ENCODE peak calls at places on chromosome 20, in four cellular contexts. One of them, this sample, is unnamed.

GRCh38 chr20:45346291-45346718 is 1.9 kb downstream of the SDC4 start:
- DNase-seq in body of pancreas: peak; percentile 50
- DNase-seq in effector memory CD4-positive, alpha-beta T cell: no peak
- DNase-seq in A549: no peak
- DNase-seq in this sample: peak; percentile 32

GRCh38 chr20:13333793-13334192 is 112.7 kb downstream of the ISM1 start:
- DNase-seq in body of pancreas: no peak
- DNase-seq in effector memory CD4-positive, alpha-beta T cell: no peak
- DNase-seq in A549: peak; percentile 35
- DNase-seq in this sample: no peak

GRCh38 chr20:38875170-38875993 is 50.8 kb upstream of the FAM83D start:
- DNase-seq in body of pancreas: peak; percentile 53
- DNase-seq in effector memory CD4-positive, alpha-beta T cell: peak; percentile 47
- DNase-seq in A549: no peak
- DNase-seq in this sample: peak; percentile 19

GRCh38 chr20:21682576-21682975 is 22.9 kb upstream of the PAX1 start:
- DNase-seq in body of pancreas: no peak
- DNase-seq in effector memory CD4-positive, alpha-beta T cell: no peak
- DNase-seq in A549: no peak
- DNase-seq in this sample: no peak

GRCh38 chr20:9686866-9687265 is 152.0 kb downstream of the PAK5 start:
- DNase-seq in body of pancreas: no peak
- DNase-seq in effector memory CD4-positive, alpha-beta T cell: no peak
- DNase-seq in A549: no peak
- DNase-seq in this sample: no peak

GRCh38 chr20:37394543-37395410 is 48.8 kb downstream of the SRC start:
- DNase-seq in body of pancreas: peak; percentile 1
- DNase-seq in effector memory CD4-positive, alpha-beta T cell: no peak
- DNase-seq in A549: no peak
- DNase-seq in this sample: no peak

GRCh38 chr20:61966492-61967244 is 99.0 kb downstream of the TAF4 start:
- DNase-seq in body of pancreas: no peak
- DNase-seq in effector memory CD4-positive, alpha-beta T cell: no peak
- DNase-seq in A549: no peak
- DNase-seq in this sample: peak; percentile 70

GRCh38 chr20:35840403-35840802 is 68.6 kb downstream of the PHF20 start:
- DNase-seq in body of pancreas: no peak
- DNase-seq in effector memory CD4-positive, alpha-beta T cell: no peak
- DNase-seq in A549: no peak
- DNase-seq in this sample: no peak

GRCh38 chr20:41181567-41181966 is 44.2 kb downstream of the PLCG1 start:
- DNase-seq in body of pancreas: no peak
- DNase-seq in effector memory CD4-positive, alpha-beta T cell: no peak
- DNase-seq in A549: no peak
- DNase-seq in this sample: no peak

GRCh38 chr20:14948416-14948815 is 611.0 kb upstream of the FLRT3 start:
- DNase-seq in body of pancreas: no peak
- DNase-seq in effector memory CD4-positive, alpha-beta T cell: no peak
- DNase-seq in A549: peak; percentile 37
- DNase-seq in this sample: no peak

GRCh38 chr20:50560867-50561266 is 50.7 kb downstream of the PTPN1 start:
- DNase-seq in body of pancreas: no peak
- DNase-seq in effector memory CD4-positive, alpha-beta T cell: no peak
- DNase-seq in A549: no peak
- DNase-seq in this sample: no peak

GRCh38 chr20:44733341-44734069 is 12.2 kb upstream of the KCNK15 start:
- DNase-seq in body of pancreas: peak; percentile 70
- DNase-seq in effector memory CD4-positive, alpha-beta T cell: peak; percentile 20
- DNase-seq in A549: peak; percentile 83
- DNase-seq in this sample: peak; percentile 72

GRCh38 chr20:20649945-20650344 is 62.5 kb downstream of the RALGAPA2 start:
- DNase-seq in body of pancreas: no peak
- DNase-seq in effector memory CD4-positive, alpha-beta T cell: no peak
- DNase-seq in A549: no peak
- DNase-seq in this sample: no peak

GRCh38 chr20:47318596-47319516 is 37.6 kb downstream of the ZMYND8 start:
- DNase-seq in body of pancreas: peak; percentile 73
- DNase-seq in effector memory CD4-positive, alpha-beta T cell: no peak
- DNase-seq in A549: peak; percentile 61
- DNase-seq in this sample: peak; percentile 95

GRCh38 chr20:47352332-47353223 is 3.9 kb downstream of the ZMYND8 start:
- DNase-seq in body of pancreas: peak; percentile 93
- DNase-seq in effector memory CD4-positive, alpha-beta T cell: no peak
- DNase-seq in A549: peak; percentile 49
- DNase-seq in this sample: peak; percentile 82

GRCh38 chr20:10949930-10950783 is 276.4 kb upstream of the JAG1 start:
- DNase-seq in body of pancreas: peak; percentile 15
- DNase-seq in effector memory CD4-positive, alpha-beta T cell: no peak
- DNase-seq in A549: no peak
- DNase-seq in this sample: no peak

GRCh38 chr20:9202440-9203080 is 133.7 kb downstream of the PLCB4 start:
- DNase-seq in body of pancreas: no peak
- DNase-seq in effector memory CD4-positive, alpha-beta T cell: no peak
- DNase-seq in A549: peak; percentile 76
- DNase-seq in this sample: no peak

GRCh38 chr20:38135641-38136420 is 29.2 kb downstream of the TGM2 start:
- DNase-seq in body of pancreas: no peak
- DNase-seq in effector memory CD4-positive, alpha-beta T cell: no peak
- DNase-seq in A549: no peak
- DNase-seq in this sample: no peak

GRCh38 chr20:61535956-61536355 is 283.9 kb downstream of the CDH4 start:
- DNase-seq in body of pancreas: no peak
- DNase-seq in effector memory CD4-positive, alpha-beta T cell: no peak
- DNase-seq in A549: no peak
- DNase-seq in this sample: no peak

GRCh38 chr20:12040261-12040660 is 122.6 kb downstream of the BTBD3 start:
- DNase-seq in body of pancreas: no peak
- DNase-seq in effector memory CD4-positive, alpha-beta T cell: no peak
- DNase-seq in A549: no peak
- DNase-seq in this sample: no peak

GRCh38 chr20:24773168-24773567 is 175.9 kb upstream of the CST7 start:
- DNase-seq in body of pancreas: no peak
- DNase-seq in effector memory CD4-positive, alpha-beta T cell: no peak
- DNase-seq in A549: no peak
- DNase-seq in this sample: no peak

GRCh38 chr20:4470375-4470774 is 251.3 kb upstream of the PRND start:
- DNase-seq in body of pancreas: no peak
- DNase-seq in effector memory CD4-positive, alpha-beta T cell: no peak
- DNase-seq in A549: no peak
- DNase-seq in this sample: no peak

GRCh38 chr20:32443386-32443974 is 85.3 kb downstream of the ASXL1 start:
- DNase-seq in body of pancreas: no peak
- DNase-seq in effector memory CD4-positive, alpha-beta T cell: no peak
- DNase-seq in A549: no peak
- DNase-seq in this sample: peak; percentile 1

GRCh38 chr20:51016521-51016920 is 6.4 kb downstream of the KCNG1 start:
- DNase-seq in body of pancreas: no peak
- DNase-seq in effector memory CD4-positive, alpha-beta T cell: no peak
- DNase-seq in A549: no peak
- DNase-seq in this sample: no peak

GRCh38 chr20:24866742-24867141 is 82.3 kb upstream of the CST7 start:
- DNase-seq in body of pancreas: no peak
- DNase-seq in effector memory CD4-positive, alpha-beta T cell: no peak
- DNase-seq in A549: no peak
- DNase-seq in this sample: no peak

GRCh38 chr20:64222851-64223525 is 32.6 kb upstream of the PCMTD2 start:
- DNase-seq in body of pancreas: no peak
- DNase-seq in effector memory CD4-positive, alpha-beta T cell: no peak
- DNase-seq in A549: no peak
- DNase-seq in this sample: no peak

GRCh38 chr20:8690074-8690473 is 378.8 kb upstream of the PLCB4 start:
- DNase-seq in body of pancreas: no peak
- DNase-seq in effector memory CD4-positive, alpha-beta T cell: no peak
- DNase-seq in A549: no peak
- DNase-seq in this sample: no peak

GRCh38 chr20:8043687-8044278 is 24.2 kb upstream of the TMX4 start:
- DNase-seq in body of pancreas: no peak
- DNase-seq in effector memory CD4-positive, alpha-beta T cell: peak; percentile 7
- DNase-seq in A549: peak; percentile 70
- DNase-seq in this sample: no peak

GRCh38 chr20:34834459-34834893 is 9.0 kb upstream of the NCOA6 start:
- DNase-seq in body of pancreas: no peak
- DNase-seq in effector memory CD4-positive, alpha-beta T cell: no peak
- DNase-seq in A549: peak; percentile 36
- DNase-seq in this sample: no peak

GRCh38 chr20:2429061-2429460 is 41.5 kb downstream of the SNRPB start:
- DNase-seq in body of pancreas: no peak
- DNase-seq in effector memory CD4-positive, alpha-beta T cell: no peak
- DNase-seq in A549: no peak
- DNase-seq in this sample: no peak

GRCh38 chr20:17934141-17934862 is 34.3 kb downstream of the SNX5 start:
- DNase-seq in body of pancreas: no peak
- DNase-seq in effector memory CD4-positive, alpha-beta T cell: no peak
- DNase-seq in A549: no peak
- DNase-seq in this sample: no peak

GRCh38 chr20:23242104-23242503 is 108.5 kb upstream of the NXT1 start:
- DNase-seq in body of pancreas: no peak
- DNase-seq in effector memory CD4-positive, alpha-beta T cell: no peak
- DNase-seq in A549: no peak
- DNase-seq in this sample: no peak

GRCh38 chr20:58286729-58287128 is 22.8 kb upstream of the RAB22A start:
- DNase-seq in body of pancreas: no peak
- DNase-seq in effector memory CD4-positive, alpha-beta T cell: no peak
- DNase-seq in A549: no peak
- DNase-seq in this sample: no peak

GRCh38 chr20:48051810-48052491 is 266.7 kb upstream of the SULF2 start:
- DNase-seq in body of pancreas: no peak
- DNase-seq in effector memory CD4-positive, alpha-beta T cell: no peak
- DNase-seq in A549: no peak
- DNase-seq in this sample: no peak

GRCh38 chr20:44433751-44434538 is 41.7 kb upstream of the TTPAL start:
- DNase-seq in body of pancreas: peak; percentile 57
- DNase-seq in effector memory CD4-positive, alpha-beta T cell: no peak
- DNase-seq in A549: no peak
- DNase-seq in this sample: peak; percentile 67

GRCh38 chr20:60820918-60821317 is 431.1 kb upstream of the CDH4 start:
- DNase-seq in body of pancreas: no peak
- DNase-seq in effector memory CD4-positive, alpha-beta T cell: no peak
- DNase-seq in A549: no peak
- DNase-seq in this sample: no peak

GRCh38 chr20:58511364-58511763 is 3.8 kb downstream of the APCDD1L start:
- DNase-seq in body of pancreas: no peak
- DNase-seq in effector memory CD4-positive, alpha-beta T cell: no peak
- DNase-seq in A549: peak; percentile 7
- DNase-seq in this sample: peak; percentile 51

GRCh38 chr20:53829706-53830521 is 236.3 kb upstream of the ZNF217 start:
- DNase-seq in body of pancreas: peak; percentile 13
- DNase-seq in effector memory CD4-positive, alpha-beta T cell: no peak
- DNase-seq in A549: peak; percentile 48
- DNase-seq in this sample: no peak

GRCh38 chr20:15339264-15339663 is 1001.9 kb upstream of the FLRT3 start:
- DNase-seq in body of pancreas: no peak
- DNase-seq in effector memory CD4-positive, alpha-beta T cell: no peak
- DNase-seq in A549: no peak
- DNase-seq in this sample: no peak

DNA sequence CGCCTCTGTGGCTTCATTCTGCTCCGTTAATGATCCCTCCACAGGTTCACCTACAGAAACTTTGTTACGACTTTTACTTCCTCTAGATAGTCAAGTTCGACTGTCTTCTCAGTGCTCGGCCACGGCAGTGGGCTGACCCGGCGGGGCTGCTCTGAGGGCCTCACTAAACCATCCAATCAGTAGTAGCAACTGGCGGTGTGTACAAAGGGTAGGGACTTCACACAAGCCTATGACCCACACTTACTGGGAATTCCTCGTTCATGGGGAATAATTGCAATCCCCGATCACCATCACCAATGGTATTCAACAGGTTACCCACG is 1959.2 kb upstream of the DEFB115 start:
- DNase-seq in body of pancreas: no peak
- DNase-seq in effector memory CD4-positive, alpha-beta T cell: no peak
- DNase-seq in A549: no peak
- DNase-seq in this sample: no peak
- H3K9me3 ChIP-seq in body of pancreas: no peaks in the 10 kb centered on the region
- H3K9me3 ChIP-seq in effector memory CD4-positive, alpha-beta T cell: no peaks in the 10 kb centered on the region
- H3K9me3 ChIP-seq in A549: peaks cover 4% of the 10 kb centered on the region
- H3K9me3 ChIP-seq in this sample: no peaks in the 10 kb centered on the region

GRCh38 chr20:49287555-49288249 is 9.8 kb upstream of the ZNFX1 start:
- DNase-seq in body of pancreas: no peak
- DNase-seq in effector memory CD4-positive, alpha-beta T cell: no peak
- DNase-seq in A549: no peak
- DNase-seq in this sample: no peak
- H3K9me3 ChIP-seq in body of pancreas: peaks cover 24% of the 10 kb centered on the region
- H3K9me3 ChIP-seq in effector memory CD4-positive, alpha-beta T cell: peaks cover 35% of the 10 kb centered on the region
- H3K9me3 ChIP-seq in A549: peaks cover 9% of the 10 kb centered on the region
- H3K9me3 ChIP-seq in this sample: no peaks in the 10 kb centered on the region

GRCh38 chr20:52794853-52795252 is 177.3 kb upstream of the TSHZ2 start:
- DNase-seq in body of pancreas: no peak
- DNase-seq in effector memory CD4-positive, alpha-beta T cell: no peak
- DNase-seq in A549: no peak
- DNase-seq in this sample: no peak

GRCh38 chr20:52798124-52798523 is 174.0 kb upstream of the TSHZ2 start:
- DNase-seq in body of pancreas: no peak
- DNase-seq in effector memory CD4-positive, alpha-beta T cell: no peak
- DNase-seq in A549: no peak
- DNase-seq in this sample: no peak

GRCh38 chr20:52800734-52801627 is 171.2 kb upstream of the TSHZ2 start:
- DNase-seq in body of pancreas: no peak
- DNase-seq in effector memory CD4-positive, alpha-beta T cell: no peak
- DNase-seq in A549: no peak
- DNase-seq in this sample: peak; percentile 13

GRCh38 chr20:52801628-52802006 is 170.5 kb upstream of the TSHZ2 start:
- DNase-seq in body of pancreas: peak; percentile 64
- DNase-seq in effector memory CD4-positive, alpha-beta T cell: no peak
- DNase-seq in A549: no peak
- DNase-seq in this sample: peak; percentile 66

GRCh38 chr20:52799130-52799529 is 173.0 kb upstream of the TSHZ2 start:
- DNase-seq in body of pancreas: no peak
- DNase-seq in effector memory CD4-positive, alpha-beta T cell: no peak
- DNase-seq in A549: no peak
- DNase-seq in this sample: no peak
- H3K9me3 ChIP-seq in body of pancreas: no peaks in the 10 kb centered on the region
- H3K9me3 ChIP-seq in effector memory CD4-positive, alpha-beta T cell: no peaks in the 10 kb centered on the region
- H3K9me3 ChIP-seq in A549: no peaks in the 10 kb centered on the region
- H3K9me3 ChIP-seq in this sample: no peaks in the 10 kb centered on the region

DNA sequence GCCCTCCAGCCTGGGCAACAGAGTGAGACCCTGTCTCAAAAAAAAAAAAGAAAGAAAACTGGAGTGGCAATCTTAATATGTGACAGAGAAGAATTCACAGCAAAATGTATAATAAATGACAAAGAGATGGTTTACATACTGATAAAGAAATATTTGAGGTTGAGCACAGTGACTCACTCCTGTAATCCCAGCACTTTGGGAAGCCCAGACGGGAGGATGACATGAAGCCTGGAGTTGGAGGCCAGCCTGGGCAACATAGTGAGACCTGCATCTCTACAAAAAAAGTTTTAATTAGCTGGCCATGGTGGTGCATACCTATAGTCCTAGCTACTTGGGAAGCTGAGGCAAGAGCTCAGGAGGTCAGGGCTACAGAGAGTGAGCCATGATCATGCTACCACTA is 12.4 kb upstream of the DEFB118 start:
- DNase-seq in body of pancreas: no peak
- DNase-seq in effector memory CD4-positive, alpha-beta T cell: no peak
- DNase-seq in A549: no peak
- DNase-seq in this sample: no peak
- H3K9me3 ChIP-seq in body of pancreas: no peaks in the 10 kb centered on the region
- H3K9me3 ChIP-seq in effector memory CD4-positive, alpha-beta T cell: no peaks in the 10 kb centered on the region
- H3K9me3 ChIP-seq in A549: no peaks in the 10 kb centered on the region
- H3K9me3 ChIP-seq in this sample: no peaks in the 10 kb centered on the region

GRCh38 chr20:59721386-59721785 is 117.0 kb downstream of the PHACTR3 start:
- DNase-seq in body of pancreas: no peak
- DNase-seq in effector memory CD4-positive, alpha-beta T cell: no peak
- DNase-seq in A549: no peak
- DNase-seq in this sample: no peak
- H3K9me3 ChIP-seq in body of pancreas: no peaks in the 10 kb centered on the region
- H3K9me3 ChIP-seq in effector memory CD4-positive, alpha-beta T cell: no peaks in the 10 kb centered on the region
- H3K9me3 ChIP-seq in A549: no peaks in the 10 kb centered on the region
- H3K9me3 ChIP-seq in this sample: no peaks in the 10 kb centered on the region